ENCODE peak calls at places on chromosomes 6 and 20, in four cellular contexts. One of them, this sample, is unnamed.

GRCh38 chr20:59042151-59042795 is at the start of gene PRELID3B:
- DNase-seq in fibroblast of lung: peak; percentile 11
- DNase-seq in A673: peak; percentile 33
- DNase-seq in right atrium auricular region: no peak
- DNase-seq in this sample: no peak

GRCh38 chr20:62778601-62779416 is 17.5 kb upstream of the MRGBP start:
- DNase-seq in fibroblast of lung: no peak
- DNase-seq in right atrium auricular region: no peak
- DNase-seq in A673: no peak
- DNase-seq in this sample: no peak

GRCh38 chr20:62358728-62359490 is 8.2 kb downstream of the LAMA5 start:
- DNase-seq in A673: no peak
- DNase-seq in right atrium auricular region: no peak
- DNase-seq in fibroblast of lung: no peak
- DNase-seq in this sample: no peak

GRCh38 chr6:24440897-24441598 is 38.3 kb downstream of the MRS2 start:
- DNase-seq in A673: no peak
- DNase-seq in right atrium auricular region: no peak
- DNase-seq in fibroblast of lung: no peak
- DNase-seq in this sample: no peak

GRCh38 chr6:46338098-46338497 is 153.2 kb downstream of the RCAN2 start:
- DNase-seq in right atrium auricular region: no peak
- DNase-seq in fibroblast of lung: no peak
- DNase-seq in A673: no peak
- DNase-seq in this sample: no peak

GRCh38 chr20:47506335-47506734 is 4.6 kb downstream of the NCOA3 start:
- DNase-seq in fibroblast of lung: no peak
- DNase-seq in A673: no peak
- DNase-seq in right atrium auricular region: no peak
- DNase-seq in this sample: peak; percentile 10

GRCh38 chr20:20894753-20895152 is 182.3 kb upstream of the RALGAPA2 start:
- DNase-seq in right atrium auricular region: no peak
- DNase-seq in A673: peak; percentile 6
- DNase-seq in fibroblast of lung: no peak
- DNase-seq in this sample: no peak

GRCh38 chr20:10540636-10541493 is 105.8 kb downstream of the SLX4IP start:
- DNase-seq in A673: peak; percentile 65
- DNase-seq in fibroblast of lung: peak; percentile 92
- DNase-seq in right atrium auricular region: no peak
- DNase-seq in this sample: no peak

GRCh38 chr6:3013486-3013885 is 13.8 kb downstream of the NQO2 start:
- DNase-seq in fibroblast of lung: peak; percentile 57
- DNase-seq in A673: no peak
- DNase-seq in right atrium auricular region: peak; percentile 57
- DNase-seq in this sample: no peak

GRCh38 chr6:168035098-168035660 is 37.7 kb downstream of the KIF25 start:
- DNase-seq in right atrium auricular region: peak; percentile 70
- DNase-seq in fibroblast of lung: peak; percentile 83
- DNase-seq in A673: peak; percentile 91
- DNase-seq in this sample: peak; percentile 24

GRCh38 chr20:9028419-9028818 is 40.5 kb upstream of the PLCB4 start:
- DNase-seq in right atrium auricular region: no peak
- DNase-seq in A673: no peak
- DNase-seq in fibroblast of lung: no peak
- DNase-seq in this sample: no peak

GRCh38 chr6:53373638-53374037 is 24.9 kb upstream of the ELOVL5 start:
- DNase-seq in A673: no peak
- DNase-seq in fibroblast of lung: no peak
- DNase-seq in right atrium auricular region: no peak
- DNase-seq in this sample: no peak

GRCh38 chr20:18694071-18694470 is 106.2 kb downstream of the DTD1 start:
- DNase-seq in fibroblast of lung: no peak
- DNase-seq in right atrium auricular region: no peak
- DNase-seq in A673: no peak
- DNase-seq in this sample: no peak

GRCh38 chr6:44775121-44775520 is 387.6 kb downstream of the CDC5L start:
- DNase-seq in fibroblast of lung: no peak
- DNase-seq in A673: no peak
- DNase-seq in right atrium auricular region: no peak
- DNase-seq in this sample: no peak

GRCh38 chr6:153045271-153045670 is 42.8 kb upstream of the MTRF1L start:
- DNase-seq in right atrium auricular region: no peak
- DNase-seq in A673: no peak
- DNase-seq in fibroblast of lung: no peak
- DNase-seq in this sample: no peak

GRCh38 chr6:25122622-25123237 is 156.4 kb upstream of the CARMIL1 start:
- DNase-seq in fibroblast of lung: no peak
- DNase-seq in A673: no peak
- DNase-seq in right atrium auricular region: no peak
- DNase-seq in this sample: peak; percentile 33

GRCh38 chr20:43726811-43727338 is at the start of gene GTSF1L:
- DNase-seq in right atrium auricular region: no peak
- DNase-seq in fibroblast of lung: peak; percentile 90
- DNase-seq in A673: no peak
- DNase-seq in this sample: no peak

GRCh38 chr6:52049252-52050050 is 38.0 kb downstream of the PKHD1 start:
- DNase-seq in A673: peak; percentile 77
- DNase-seq in right atrium auricular region: no peak
- DNase-seq in fibroblast of lung: peak; percentile 10
- DNase-seq in this sample: no peak

GRCh38 chr20:5715068-5715841 is 34.9 kb upstream of the SHLD1 start:
- DNase-seq in fibroblast of lung: no peak
- DNase-seq in right atrium auricular region: no peak
- DNase-seq in A673: no peak
- DNase-seq in this sample: no peak

GRCh38 chr6:152635949-152636674 is 1.1 kb downstream of the SYNE1 start:
- DNase-seq in A673: peak; percentile 28
- DNase-seq in fibroblast of lung: peak; percentile 40
- DNase-seq in right atrium auricular region: no peak
- DNase-seq in this sample: peak; percentile 4

GRCh38 chr20:50417484-50418235 is 92.5 kb upstream of the PTPN1 start:
- DNase-seq in fibroblast of lung: no peak
- DNase-seq in A673: no peak
- DNase-seq in right atrium auricular region: no peak
- DNase-seq in this sample: no peak

GRCh38 chr6:148854992-148855391 is 108.2 kb downstream of the UST start:
- DNase-seq in A673: peak; percentile 39
- DNase-seq in right atrium auricular region: no peak
- DNase-seq in fibroblast of lung: no peak
- DNase-seq in this sample: no peak

GRCh38 chr20:43870484-43870883 is 44.2 kb upstream of the TOX2 start:
- DNase-seq in fibroblast of lung: peak; percentile 59
- DNase-seq in right atrium auricular region: no peak
- DNase-seq in A673: no peak
- DNase-seq in this sample: no peak

GRCh38 chr6:42819803-42820508 is 38.1 kb downstream of the BICRAL start:
- DNase-seq in A673: peak; percentile 40
- DNase-seq in right atrium auricular region: no peak
- DNase-seq in fibroblast of lung: no peak
- DNase-seq in this sample: no peak

GRCh38 chr6:51614725-51615124 is 472.7 kb downstream of the PKHD1 start:
- DNase-seq in right atrium auricular region: no peak
- DNase-seq in A673: peak; percentile 4
- DNase-seq in fibroblast of lung: no peak
- DNase-seq in this sample: no peak

GRCh38 chr20:57482148-57482547 is 42.8 kb downstream of the CTCFL start:
- DNase-seq in fibroblast of lung: no peak
- DNase-seq in right atrium auricular region: no peak
- DNase-seq in A673: no peak
- DNase-seq in this sample: no peak

GRCh38 chr20:57484772-57485171 is 40.2 kb downstream of the CTCFL start:
- DNase-seq in A673: no peak
- DNase-seq in fibroblast of lung: no peak
- DNase-seq in right atrium auricular region: no peak
- DNase-seq in this sample: no peak

GRCh38 chr20:57482796-57483195 is 42.1 kb downstream of the CTCFL start:
- DNase-seq in right atrium auricular region: no peak
- DNase-seq in fibroblast of lung: no peak
- DNase-seq in A673: no peak
- DNase-seq in this sample: no peak

GRCh38 chr20:57481281-57481711 is 43.6 kb downstream of the CTCFL start:
- DNase-seq in A673: no peak
- DNase-seq in fibroblast of lung: no peak
- DNase-seq in right atrium auricular region: no peak
- DNase-seq in this sample: no peak

GRCh38 chr20:57483287-57484050 is 41.5 kb downstream of the CTCFL start:
- DNase-seq in right atrium auricular region: no peak
- DNase-seq in fibroblast of lung: no peak
- DNase-seq in A673: no peak
- DNase-seq in this sample: no peak
- H3K4me1 ChIP-seq in right atrium auricular region: peaks cover 16% of the 10 kb centered on the region
- H3K4me1 ChIP-seq in fibroblast of lung: no peaks in the 10 kb centered on the region
- H3K4me1 ChIP-seq in A673: peaks cover 19% of the 10 kb centered on the region
- H3K4me1 ChIP-seq in this sample: no peaks in the 10 kb centered on the region

DNA sequence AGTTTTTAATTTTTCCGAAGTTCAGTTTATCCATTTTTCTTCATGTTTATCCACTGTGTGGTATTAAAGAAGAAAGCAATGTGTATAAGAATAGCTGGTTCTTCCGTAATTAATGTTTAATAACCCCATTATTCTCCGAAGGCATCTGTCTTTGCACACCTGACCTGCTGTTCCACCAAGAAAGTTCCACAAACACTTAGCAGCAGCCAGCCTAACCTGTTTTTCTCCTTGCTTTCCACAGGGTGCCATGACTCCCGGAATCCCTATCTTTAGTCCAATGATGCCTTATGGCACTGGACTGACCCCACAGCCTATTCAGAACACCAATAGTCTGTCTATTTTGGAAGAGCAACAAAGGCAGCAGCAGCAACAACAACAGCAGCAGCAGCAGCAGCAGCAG is 7.4 kb downstream of the TBP start:
- DNase-seq in fibroblast of lung: no peak
- DNase-seq in right atrium auricular region: no peak
- DNase-seq in A673: no peak
- DNase-seq in this sample: peak; percentile 22
- H3K36me3 ChIP-seq in fibroblast of lung: peaks cover 6% of the 10 kb centered on the region
- H3K36me3 ChIP-seq in right atrium auricular region: peaks cover 55% of the 10 kb centered on the region
- H3K36me3 ChIP-seq in A673: peaks cover 62% of the 10 kb centered on the region
- H3K36me3 ChIP-seq in this sample: no peaks in the 10 kb centered on the region

DNA sequence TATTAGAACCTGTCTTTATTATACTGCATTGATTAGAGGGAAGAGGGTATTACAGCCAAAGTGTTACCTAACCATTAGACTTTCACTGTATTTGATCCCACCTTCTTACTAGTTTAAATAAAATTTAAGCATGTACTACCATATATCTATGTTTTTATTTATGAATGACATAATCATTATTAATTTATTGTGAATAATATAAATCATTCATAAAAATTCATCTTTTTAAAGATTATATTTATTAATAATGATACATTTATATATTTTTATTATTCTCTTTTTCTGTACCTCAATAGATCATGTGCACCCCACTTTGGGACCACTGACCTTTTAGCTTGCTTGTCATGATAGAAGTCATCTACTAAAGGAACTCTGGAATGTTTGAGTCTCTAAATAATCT is 223.5 kb upstream of the MARCKS start:
- DNase-seq in right atrium auricular region: no peak
- DNase-seq in fibroblast of lung: no peak
- DNase-seq in A673: no peak
- DNase-seq in this sample: no peak
- H3K4me1 ChIP-seq in right atrium auricular region: peaks cover 58% of the 10 kb centered on the region
- H3K4me1 ChIP-seq in fibroblast of lung: peaks cover 11% of the 10 kb centered on the region
- H3K4me1 ChIP-seq in A673: peaks cover 6% of the 10 kb centered on the region
- H3K4me1 ChIP-seq in this sample: no peaks in the 10 kb centered on the region

GRCh38 chr6:30334077-30334476 is 7.3 kb downstream of the TRIM39 start:
- DNase-seq in A673: no peak
- DNase-seq in fibroblast of lung: no peak
- DNase-seq in right atrium auricular region: no peak
- DNase-seq in this sample: no peak
- H3K36me3 ChIP-seq in A673: peaks cover 38% of the 10 kb centered on the region
- H3K36me3 ChIP-seq in fibroblast of lung: peaks cover 5% of the 10 kb centered on the region
- H3K36me3 ChIP-seq in right atrium auricular region: peaks cover 64% of the 10 kb centered on the region
- H3K36me3 ChIP-seq in this sample: no peaks in the 10 kb centered on the region

GRCh38 chr20:25126204-25126603 is 44.3 kb upstream of the VSX1 start:
- DNase-seq in fibroblast of lung: no peak
- DNase-seq in A673: no peak
- DNase-seq in right atrium auricular region: no peak
- DNase-seq in this sample: no peak

GRCh38 chr20:25126630-25127029 is 44.7 kb upstream of the VSX1 start:
- DNase-seq in right atrium auricular region: no peak
- DNase-seq in fibroblast of lung: no peak
- DNase-seq in A673: no peak
- DNase-seq in this sample: no peak

GRCh38 chr20:25127761-25128537 is 46.0 kb upstream of the VSX1 start:
- DNase-seq in A673: no peak
- DNase-seq in right atrium auricular region: no peak
- DNase-seq in fibroblast of lung: no peak
- DNase-seq in this sample: no peak

GRCh38 chr20:25128649-25129048 is 46.7 kb upstream of the VSX1 start:
- DNase-seq in right atrium auricular region: no peak
- DNase-seq in fibroblast of lung: no peak
- DNase-seq in A673: no peak
- DNase-seq in this sample: no peak

GRCh38 chr20:25125636-25126035 is 43.7 kb upstream of the VSX1 start:
- DNase-seq in A673: no peak
- DNase-seq in right atrium auricular region: peak; percentile 50
- DNase-seq in fibroblast of lung: no peak
- DNase-seq in this sample: no peak
- H3K4me1 ChIP-seq in A673: no peaks in the 10 kb centered on the region
- H3K4me1 ChIP-seq in right atrium auricular region: no peaks in the 10 kb centered on the region
- H3K4me1 ChIP-seq in fibroblast of lung: no peaks in the 10 kb centered on the region
- H3K4me1 ChIP-seq in this sample: no peaks in the 10 kb centered on the region

GRCh38 chr20:3866464-3866863 is 19.8 kb downstream of the MAVS start:
- DNase-seq in A673: no peak
- DNase-seq in right atrium auricular region: no peak
- DNase-seq in fibroblast of lung: no peak
- DNase-seq in this sample: no peak

GRCh38 chr20:3863317-3863716 is 16.7 kb downstream of the MAVS start:
- DNase-seq in right atrium auricular region: no peak
- DNase-seq in A673: no peak
- DNase-seq in fibroblast of lung: no peak
- DNase-seq in this sample: no peak

GRCh38 chr20:3864518-3864917 is 17.9 kb downstream of the MAVS start:
- DNase-seq in fibroblast of lung: no peak
- DNase-seq in A673: no peak
- DNase-seq in right atrium auricular region: no peak
- DNase-seq in this sample: no peak

GRCh38 chr20:3865152-3865886 is 18.7 kb downstream of the MAVS start:
- DNase-seq in A673: no peak
- DNase-seq in right atrium auricular region: no peak
- DNase-seq in fibroblast of lung: no peak
- DNase-seq in this sample: no peak

DNA sequence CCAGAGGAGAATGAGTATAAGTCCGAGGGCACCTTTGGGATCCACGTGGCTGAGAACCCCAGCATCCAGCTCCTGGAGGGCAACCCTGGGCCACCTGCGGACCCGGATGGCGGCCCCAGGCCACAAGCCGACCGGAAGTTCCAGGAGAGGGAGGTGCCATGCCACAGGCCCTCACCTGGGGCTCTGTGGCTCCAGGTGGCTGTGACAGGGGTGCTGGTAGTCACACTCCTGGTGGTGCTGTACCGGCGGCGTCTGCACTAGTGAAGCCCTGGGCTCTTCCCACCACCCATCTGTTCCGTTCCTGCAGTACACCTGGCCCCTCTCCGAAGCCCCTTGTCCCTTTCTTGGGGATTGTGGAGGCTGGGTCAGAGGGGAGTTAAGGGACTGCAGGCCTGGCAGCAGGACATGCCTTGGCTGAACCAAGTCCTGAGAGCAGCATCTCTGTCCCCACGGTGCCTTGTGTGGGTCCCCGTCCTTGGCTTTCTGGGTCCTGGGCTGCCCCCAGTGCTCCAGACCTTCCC is 19.3 kb downstream of the MAVS start:
- DNase-seq in fibroblast of lung: no peak
- DNase-seq in A673: no peak
- DNase-seq in right atrium auricular region: no peak
- DNase-seq in this sample: no peak
- H3K36me3 ChIP-seq in fibroblast of lung: peaks cover 36% of the 10 kb centered on the region
- H3K36me3 ChIP-seq in A673: peaks cover 48% of the 10 kb centered on the region
- H3K36me3 ChIP-seq in right atrium auricular region: peaks cover 69% of the 10 kb centered on the region
- H3K36me3 ChIP-seq in this sample: peaks cover 47% of the 10 kb centered on the region

This sample was measured in prostate gland.